ENCODE peak calls at places on chromosome 11, in ten cellular contexts. H is fibroblast of pulmonary artery, E is adrenal gland, A is BJ, C is heart left ventricle, L is OCI-LY7, V is ascending aorta, N is A549, Q is HFFc6, B is stomach. Z is an unnamed sample.
A peak's percentile ranks its signal among the peaks of the same experiment; 100 is the strongest.

GRCh38 chr11:134686418-134686817 is 274.4 kb upstream of the B3GAT1 start:
- DNase-seq in H (no peak), E (no peak), A (no peak), C (no peak), L (no peak), V (no peak), N (no peak), Q (no peak), B (no peak), Z (no peak)

GRCh38 chr11:10669258-10670033 is 24.1 kb downstream of the IRAG1 start:
- DNase-seq in H (no peak), E (peak; percentile 83), A (peak; percentile 85), C (no peak), L (no peak), V (peak; percentile 65), N (no peak), Q (peak; percentile 90), B (no peak), Z (no peak)

GRCh38 chr11:75499423-75500305 is 26.1 kb downstream of the GDPD5 start:
- DNase-seq in H (peak; percentile 92), E (peak; percentile 44), A (peak; percentile 98), C (no peak), L (no peak), V (peak; percentile 82), N (peak; percentile 76), Q (peak; percentile 95), B (no peak), Z (no peak)

GRCh38 chr11:61567286-61568061 is 13.4 kb downstream of the SYT7 start:
- DNase-seq in H (peak; percentile 83), E (peak; percentile 84), A (no peak), C (peak; percentile 80), L (peak; percentile 74), V (peak; percentile 71), N (peak; percentile 92), Q (peak; percentile 43), B (peak; percentile 80), Z (peak; percentile 82)

GRCh38 chr11:61513143-61513740 is 4.7 kb downstream of the LRRC10B start:
- DNase-seq in H (no peak), E (no peak), A (no peak), C (no peak), L (no peak), V (no peak), N (no peak), Q (no peak), B (no peak), Z (no peak)

GRCh38 chr11:47426062-47426956 is at the start of gene PSMC3:
- DNase-seq in H (peak; percentile 97), E (peak; percentile 98), A (peak; percentile 64), C (peak; percentile 99), L (peak; percentile 99), V (peak; percentile 99), N (peak; percentile 92), Q (peak; percentile 95), B (peak; percentile 99), Z (peak; percentile 100)

GRCh38 chr11:19779740-19780139 is 67.1 kb downstream of the NAV2 start:
- DNase-seq in H (no peak), E (no peak), A (no peak), C (no peak), L (no peak), V (no peak), N (no peak), Q (no peak), B (no peak), Z (no peak)

GRCh38 chr11:132941024-132941646 is 591.2 kb downstream of the OPCML start:
- DNase-seq in H (peak; percentile 42), E (peak; percentile 28), A (peak; percentile 1), C (no peak), L (peak; percentile 17), V (no peak), N (no peak), Q (peak; percentile 33), B (no peak), Z (no peak)

GRCh38 chr11:69215216-69215615 is 59.5 kb downstream of the SMIM38 start:
- DNase-seq in H (no peak), E (no peak), A (no peak), C (no peak), L (no peak), V (no peak), N (no peak), Q (no peak), B (peak; percentile 9), Z (no peak)

GRCh38 chr11:69215784-69216415 is 60.2 kb downstream of the SMIM38 start:
- DNase-seq in H (no peak), E (no peak), A (no peak), C (peak; percentile 4), L (no peak), V (peak; percentile 45), N (peak; percentile 57), Q (peak; percentile 25), B (peak; percentile 27), Z (no peak)

GRCh38 chr11:4072668-4073285 is 21.8 kb upstream of the RRM1 start:
- DNase-seq in H (peak; percentile 88), E (peak; percentile 63), A (no peak), C (peak; percentile 60), L (peak; percentile 80), V (peak; percentile 74), N (peak; percentile 67), Q (peak; percentile 66), B (peak; percentile 58), Z (no peak)

GRCh38 chr11:39304586-39304985 is 2154.9 kb downstream of the LRRC4C start:
- DNase-seq in H (no peak), E (no peak), A (no peak), C (no peak), L (no peak), V (no peak), N (no peak), Q (no peak), B (no peak), Z (no peak)

GRCh38 chr11:69818243-69819108 is 740 bp downstream of the FGF3 start:
- DNase-seq in H (no peak), E (no peak), A (no peak), C (no peak), L (no peak), V (no peak), N (no peak), Q (no peak), B (no peak), Z (no peak)

GRCh38 chr11:65580031-65580692 is 4.3 kb downstream of the EHBP1L1 start:
- DNase-seq in H (no peak), E (no peak), A (no peak), C (no peak), L (no peak), V (no peak), N (no peak), Q (no peak), B (no peak), Z (no peak)

GRCh38 chr11:107203656-107204055 is 185.4 kb upstream of the GUCY1A2 start:
- DNase-seq in H (no peak), E (no peak), A (no peak), C (no peak), L (no peak), V (no peak), N (no peak), Q (no peak), B (no peak), Z (no peak)

GRCh38 chr11:33829430-33830141 is 55.3 kb upstream of the FBXO3 start:
- DNase-seq in H (peak; percentile 82), E (peak; percentile 58), A (peak; percentile 11), C (peak; percentile 52), L (peak; percentile 51), V (peak; percentile 72), N (peak; percentile 81), Q (peak; percentile 65), B (peak; percentile 67), Z (peak; percentile 70)

GRCh38 chr11:39541945-39542351 is 1917.5 kb downstream of the LRRC4C start:
- DNase-seq in H (no peak), E (no peak), A (no peak), C (no peak), L (no peak), V (no peak), N (no peak), Q (no peak), B (peak; percentile 46), Z (no peak)

GRCh38 chr11:69311767-69312385 is 17.9 kb downstream of the MYEOV start:
- DNase-seq in H (no peak), E (no peak), A (no peak), C (peak; percentile 63), L (peak; percentile 29), V (peak; percentile 62), N (no peak), Q (no peak), B (no peak), Z (no peak)

GRCh38 chr11:29214833-29215232 is 802.0 kb downstream of the KCNA4 start:
- DNase-seq in H (peak; percentile 32), E (no peak), A (no peak), C (no peak), L (no peak), V (no peak), N (no peak), Q (peak; percentile 13), B (no peak), Z (no peak)
- TF ChIP-seq CTCF in H (no peak), E (no peak), A (no peak), C (no peak), L (no peak), V (no peak), N (no peak), Q (no peak), B (no peak), Z (no peak)

DNA sequence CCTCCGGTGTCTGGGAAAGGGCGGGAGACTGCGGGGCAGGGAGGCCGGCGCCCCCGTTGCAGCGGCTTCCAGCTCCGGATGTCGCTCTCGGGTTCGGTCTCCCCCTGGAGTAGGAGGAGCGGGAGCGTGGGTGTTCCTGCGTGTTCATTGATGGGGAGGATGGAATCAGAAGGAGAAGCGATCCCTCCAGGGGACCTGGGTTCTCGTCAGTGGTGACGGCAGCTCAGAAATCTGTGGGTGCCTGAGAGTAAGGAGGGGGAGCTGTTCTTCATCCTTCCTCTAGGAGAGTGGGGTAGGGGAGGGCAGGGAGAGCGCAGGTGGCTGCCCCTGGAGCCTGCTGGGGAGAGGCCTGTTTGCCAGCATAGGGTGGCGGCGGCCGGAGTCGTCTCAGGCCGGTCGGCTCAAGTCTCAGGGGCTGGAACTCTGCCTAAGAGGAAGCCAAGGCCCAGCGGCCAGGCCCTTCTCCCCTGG is 1.1 kb downstream of the UBASH3B start:
- DNase-seq in H (peak; percentile 27), E (peak; percentile 37), A (no peak), C (peak; percentile 41), L (peak; percentile 68), V (peak; percentile 69), N (peak; percentile 60), Q (peak; percentile 24), B (peak; percentile 64), Z (peak; percentile 50)
- TF ChIP-seq CTCF in H (peak; percentile 2), E (no peak), A (peak; percentile 18), C (no peak), L (peak; percentile 44), V (no peak), N (no peak), Q (peak; percentile 24), B (no peak), Z (no peak)

GRCh38 chr11:44427432-44427831 is 117.5 kb upstream of the ALX4 start:
- DNase-seq in H (no peak), E (no peak), A (no peak), C (no peak), L (peak; percentile 9), V (no peak), N (no peak), Q (no peak), B (no peak), Z (no peak)
- TF ChIP-seq CTCF in H (peak; percentile 33), E (no peak), A (peak; percentile 16), C (peak; percentile 16), L (peak; percentile 71), V (no peak), N (peak; percentile 40), Q (peak; percentile 45), B (no peak), Z (peak; percentile 36)

GRCh38 chr11:120696597-120696996 is 185.0 kb downstream of the GRIK4 start:
- DNase-seq in H (no peak), E (no peak), A (no peak), C (no peak), L (no peak), V (no peak), N (no peak), Q (no peak), B (no peak), Z (no peak)
- TF ChIP-seq CTCF in H (no peak), E (no peak), A (peak; percentile 6), C (no peak), L (peak; percentile 69), V (no peak), N (no peak), Q (peak; percentile 37), B (no peak), Z (no peak)